ENCODE peak calls at places on chromosomes 5 and 9, in six cellular contexts. Z, E, F, K, H and C are unnamed samples.

GRCh38 chr5:85823462-85824426 is 794.0 kb upstream of the COX7C start:
- DNase-seq in F (no peak), K (no peak), Z (no peak), E (peak; percentile 8), H (no peak), C (no peak)

GRCh38 chr5:144328505-144328904 is 157.8 kb downstream of the KCTD16 start:
- DNase-seq in E (no peak), H (no peak), Z (no peak), K (no peak), F (no peak), C (no peak)

GRCh38 chr9:125747765-125748510 is 765 bp downstream of the PBX3 start:
- DNase-seq in E (no peak), K (peak; percentile 70), H (peak; percentile 61), F (peak; percentile 35), Z (peak; percentile 42), C (peak; percentile 27)

GRCh38 chr5:124057815-124058231 is 545.8 kb downstream of the CSNK1G3 start:
- DNase-seq in K (no peak), F (no peak), H (peak; percentile 57), Z (no peak), E (no peak), C (no peak)

GRCh38 chr5:122726990-122727616 is 47.8 kb upstream of the SNX2 start:
- DNase-seq in K (no peak), H (no peak), E (peak; percentile 12), Z (no peak), F (no peak), C (no peak)

GRCh38 chr5:94192658-94193391 is 425.6 kb downstream of the KIAA0825 start:
- DNase-seq in K (no peak), Z (no peak), H (no peak), F (no peak), E (no peak), C (no peak)

GRCh38 chr5:124285071-124285470 is 461.4 kb downstream of the ZNF608 start:
- DNase-seq in Z (no peak), K (no peak), H (no peak), F (peak; percentile 79), E (no peak), C (peak; percentile 77)

GRCh38 chr9:33076031-33076359 is 479 bp downstream of the SMU1 start:
- DNase-seq in Z (no peak), K (no peak), F (no peak), E (no peak), H (no peak), C (no peak)

GRCh38 chr9:79616971-79617370 is 45.2 kb downstream of the TLE4 start:
- DNase-seq in H (no peak), E (no peak), K (no peak), F (no peak), Z (no peak), C (no peak)

GRCh38 chr5:62327138-62327537 is 21.1 kb downstream of the KIF2A start:
- DNase-seq in E (no peak), H (no peak), F (no peak), K (no peak), Z (no peak), C (no peak)

GRCh38 chr5:141871870-141872269 is 6.3 kb downstream of the PCDH1 start:
- DNase-seq in E (no peak), Z (no peak), H (no peak), F (no peak), K (no peak), C (no peak)

GRCh38 chr5:127876384-127876783 is 173.2 kb downstream of the CCDC192 start:
- DNase-seq in F (no peak), K (no peak), H (no peak), Z (no peak), E (peak; percentile 61), C (no peak)

GRCh38 chr5:56183507-56183906 is 49.6 kb downstream of the ANKRD55 start:
- DNase-seq in Z (no peak), E (peak; percentile 81), K (no peak), F (no peak), H (no peak), C (no peak)

GRCh38 chr9:34334337-34334824 is 5.0 kb downstream of the NUDT2 start:
- DNase-seq in K (no peak), Z (no peak), F (no peak), H (no peak), E (no peak), C (no peak)

GRCh38 chr5:181152406-181152805 is 5.0 kb downstream of the OR2V2 start:
- DNase-seq in H (no peak), E (no peak), F (no peak), Z (no peak), K (no peak), C (no peak)

GRCh38 chr9:1032181-1032580 is 18.0 kb upstream of the DMRT2 start:
- DNase-seq in H (no peak), F (no peak), E (no peak), Z (no peak), K (no peak), C (no peak)

GRCh38 chr9:127568971-127569818 is 42.9 kb upstream of the STXBP1 start:
- DNase-seq in E (no peak), K (peak; percentile 92), H (peak; percentile 100), Z (peak; percentile 88), F (peak; percentile 87), C (peak; percentile 88)

GRCh38 chr9:127570533-127571111 is 41.5 kb upstream of the STXBP1 start:
- DNase-seq in K (no peak), F (peak; percentile 43), E (no peak), H (peak; percentile 74), Z (no peak), C (no peak)

GRCh38 chr9:127568618-127568970 is 43.5 kb upstream of the STXBP1 start:
- DNase-seq in Z (no peak), H (no peak), F (no peak), K (no peak), E (no peak), C (no peak)

GRCh38 chr9:127567898-127568617 is 44.0 kb upstream of the STXBP1 start:
- DNase-seq in E (no peak), K (no peak), Z (peak; percentile 36), F (no peak), H (peak; percentile 68), C (no peak)

DNA sequence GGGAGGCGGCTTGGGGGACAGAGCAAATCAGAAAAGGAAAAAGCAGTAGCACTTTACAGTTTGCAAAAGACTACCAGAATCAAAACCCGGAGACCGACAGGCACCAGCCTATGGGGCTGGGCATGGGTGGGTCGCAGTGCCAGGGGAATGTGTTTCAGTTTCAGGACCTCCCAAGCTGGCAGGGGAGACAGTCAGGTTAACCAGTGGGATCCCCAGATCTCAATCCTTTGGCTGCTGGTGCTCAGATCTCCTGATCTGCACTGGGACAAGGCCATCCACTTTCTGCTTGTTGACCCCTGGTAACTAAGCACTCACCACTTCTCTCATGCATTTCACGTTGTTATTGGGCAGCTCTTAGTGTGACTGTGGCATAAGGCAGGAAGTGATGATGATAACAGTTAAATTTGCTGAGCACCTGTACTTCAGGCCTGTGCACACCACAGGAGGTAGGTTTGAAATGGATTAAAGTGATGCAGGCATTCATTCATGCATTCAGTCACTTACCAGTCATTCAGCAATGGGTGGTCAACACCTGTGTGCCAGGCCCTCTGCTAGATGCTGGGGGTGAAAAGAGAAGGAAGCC is 42.2 kb upstream of the STXBP1 start:
- DNase-seq in Z (no peak), F (no peak), K (no peak), H (no peak), E (no peak), C (no peak)
- TF ChIP-seq POLR2AphosphoS5 in Z (no peak), F (no peak), K (no peak), H (no peak), E (no peak), C (peak; percentile 2)

DNA sequence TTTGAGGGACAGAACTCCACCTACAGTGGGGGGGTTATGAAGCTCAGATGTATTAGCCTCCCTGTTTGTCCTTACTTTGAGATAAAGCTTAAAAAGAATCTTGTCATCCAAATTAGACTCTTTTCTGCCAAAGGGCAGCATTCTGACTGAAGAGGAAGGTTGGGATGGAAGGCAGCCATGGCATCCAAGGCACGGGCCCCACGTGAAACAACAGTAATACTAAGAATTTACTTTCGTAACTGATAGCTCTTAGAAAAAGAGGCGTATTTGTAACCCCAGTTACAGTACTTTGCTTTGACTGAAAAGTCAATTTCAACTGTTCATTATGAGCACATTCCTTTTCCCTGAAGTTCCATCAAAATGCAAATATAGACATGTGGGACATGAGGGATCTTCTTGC is 168.5 kb downstream of the ARRDC3 start:
- DNase-seq in F (no peak), Z (no peak), H (no peak), E (no peak), K (no peak), C (no peak)
- H3K27ac ChIP-seq in F (no peak overlapping the region), Z (no peak overlapping the region), H (no peak overlapping the region), E (no peak overlapping the region), K (no peak overlapping the region), C (no peak overlapping the region)

GRCh38 chr5:125290935-125291334 is 544.5 kb upstream of the ZNF608 start:
- DNase-seq in F (no peak), K (no peak), E (no peak), Z (no peak), H (no peak), C (no peak)
- H3K4me1 ChIP-seq in F (no peaks in the 10 kb centered on the region), K (no peaks in the 10 kb centered on the region), E (peaks cover 4% of the 10 kb centered on the region), Z (no peaks in the 10 kb centered on the region), H (peaks cover 13% of the 10 kb centered on the region), C (no peaks in the 10 kb centered on the region)

GRCh38 chr5:60541980-60542379 is 158.0 kb downstream of the DEPDC1B start:
- DNase-seq in F (no peak), K (no peak), Z (no peak), H (no peak), E (no peak), C (no peak)
- TF ChIP-seq POLR2AphosphoS5 in F (no peak), K (no peak), Z (no peak), H (no peak), E (no peak), C (no peak)

GRCh38 chr5:172920995-172921394 is 38.2 kb upstream of the RPL26L1 start:
- DNase-seq in F (no peak), E (no peak), H (no peak), K (no peak), Z (no peak), C (no peak)

GRCh38 chr5:172919525-172920446 is 39.4 kb upstream of the RPL26L1 start:
- DNase-seq in E (no peak), Z (peak; percentile 27), K (peak; percentile 94), F (peak; percentile 71), H (no peak), C (no peak)

GRCh38 chr5:172923539-172923938 is 35.7 kb upstream of the RPL26L1 start:
- DNase-seq in Z (no peak), E (no peak), K (no peak), F (no peak), H (no peak), C (no peak)

GRCh38 chr5:172920447-172920849 is 38.8 kb upstream of the RPL26L1 start:
- DNase-seq in K (peak; percentile 91), E (no peak), Z (no peak), H (no peak), F (no peak), C (no peak)

DNA sequence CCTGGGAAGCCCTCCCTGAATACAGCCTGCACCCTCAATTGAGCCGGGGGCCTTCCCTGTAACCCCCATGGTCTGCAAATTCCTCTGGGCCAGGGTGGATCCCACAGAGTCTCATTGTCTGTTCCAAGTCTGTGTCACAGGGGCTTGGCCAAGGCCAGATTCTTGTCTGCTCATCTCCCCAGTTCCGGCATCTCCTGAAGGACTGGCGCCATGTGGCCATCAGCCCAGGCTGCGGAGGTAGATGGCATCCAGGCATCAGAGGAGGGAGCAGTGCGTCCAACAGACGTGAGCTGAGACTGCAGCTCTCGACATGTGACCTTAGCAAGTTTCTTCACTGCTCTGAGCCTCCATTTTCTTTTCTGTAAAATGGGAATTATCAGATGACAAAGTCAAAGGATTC is 37.3 kb upstream of the RPL26L1 start:
- DNase-seq in E (no peak), K (no peak), H (no peak), Z (no peak), F (no peak), C (no peak)
- H3K27ac ChIP-seq in E (no peak overlapping the region), K (peak overlapping the region; percentile 89), H (no peak overlapping the region), Z (no peak overlapping the region), F (peak overlapping the region; percentile 95), C (no peak overlapping the region)